ENCODE peak calls at places on chromosome 17, in six cellular contexts. One of them, this sample, is unnamed.

GRCh38 chr17:80284631-80285030 is 24.0 kb downstream of the RNF213 start:
- DNase-seq in cardiac muscle cell: no peak
- DNase-seq in tibial artery: no peak
- DNase-seq in GM13976: no peak
- DNase-seq in H9: peak; percentile 78
- DNase-seq in glutamatergic neuron: no peak
- DNase-seq in this sample: no peak

GRCh38 chr17:79627766-79628690 is 17.2 kb upstream of the RBFOX3 start:
- DNase-seq in cardiac muscle cell: no peak
- DNase-seq in tibial artery: peak; percentile 50
- DNase-seq in GM13976: no peak
- DNase-seq in H9: peak; percentile 24
- DNase-seq in glutamatergic neuron: no peak
- DNase-seq in this sample: no peak

GRCh38 chr17:2701996-2702741 is 9.4 kb downstream of the CLUH start:
- DNase-seq in cardiac muscle cell: no peak
- DNase-seq in tibial artery: peak; percentile 51
- DNase-seq in GM13976: no peak
- DNase-seq in H9: no peak
- DNase-seq in glutamatergic neuron: peak; percentile 10
- DNase-seq in this sample: no peak

GRCh38 chr17:16407911-16408588 is 7.3 kb upstream of the TRPV2 start:
- DNase-seq in cardiac muscle cell: peak; percentile 65
- DNase-seq in tibial artery: peak; percentile 81
- DNase-seq in GM13976: peak; percentile 89
- DNase-seq in H9: peak; percentile 75
- DNase-seq in glutamatergic neuron: no peak
- DNase-seq in this sample: peak; percentile 47

GRCh38 chr17:45228985-45229517 is 7.4 kb downstream of the FMNL1 start:
- DNase-seq in cardiac muscle cell: peak; percentile 97
- DNase-seq in tibial artery: peak; percentile 87
- DNase-seq in GM13976: peak; percentile 90
- DNase-seq in H9: peak; percentile 74
- DNase-seq in glutamatergic neuron: peak; percentile 54
- DNase-seq in this sample: peak; percentile 96

GRCh38 chr17:48724241-48725004 is 1.4 kb downstream of the PRAC2 start:
- DNase-seq in cardiac muscle cell: peak; percentile 83
- DNase-seq in tibial artery: peak; percentile 82
- DNase-seq in GM13976: peak; percentile 80
- DNase-seq in H9: peak; percentile 85
- DNase-seq in glutamatergic neuron: peak; percentile 92
- DNase-seq in this sample: peak; percentile 67

GRCh38 chr17:18138065-18138749 is 29.7 kb downstream of the MYO15A start:
- DNase-seq in cardiac muscle cell: no peak
- DNase-seq in tibial artery: no peak
- DNase-seq in GM13976: no peak
- DNase-seq in H9: no peak
- DNase-seq in glutamatergic neuron: no peak
- DNase-seq in this sample: no peak

GRCh38 chr17:73850426-73850825 is 206.2 kb upstream of the SDK2 start:
- DNase-seq in cardiac muscle cell: no peak
- DNase-seq in tibial artery: no peak
- DNase-seq in GM13976: no peak
- DNase-seq in H9: no peak
- DNase-seq in glutamatergic neuron: no peak
- DNase-seq in this sample: no peak

GRCh38 chr17:80181431-80181830 is 11.6 kb downstream of the CARD14 start:
- DNase-seq in cardiac muscle cell: no peak
- DNase-seq in tibial artery: no peak
- DNase-seq in GM13976: no peak
- DNase-seq in H9: no peak
- DNase-seq in glutamatergic neuron: no peak
- DNase-seq in this sample: no peak

GRCh38 chr17:80252871-80253270 is 7.8 kb upstream of the RNF213 start:
- DNase-seq in cardiac muscle cell: peak; percentile 33
- DNase-seq in tibial artery: no peak
- DNase-seq in GM13976: peak; percentile 86
- DNase-seq in H9: peak; percentile 84
- DNase-seq in glutamatergic neuron: peak; percentile 72
- DNase-seq in this sample: no peak

GRCh38 chr17:58315281-58315711 is 13.3 kb downstream of the TSPOAP1 start:
- DNase-seq in cardiac muscle cell: no peak
- DNase-seq in tibial artery: peak; percentile 29
- DNase-seq in GM13976: no peak
- DNase-seq in H9: peak; percentile 25
- DNase-seq in glutamatergic neuron: peak; percentile 9
- DNase-seq in this sample: no peak

GRCh38 chr17:17341452-17341851 is 38.3 kb downstream of the NT5M start:
- DNase-seq in cardiac muscle cell: no peak
- DNase-seq in tibial artery: peak; percentile 19
- DNase-seq in GM13976: no peak
- DNase-seq in H9: no peak
- DNase-seq in glutamatergic neuron: no peak
- DNase-seq in this sample: no peak

GRCh38 chr17:2025622-2026309 is 632 bp upstream of the RTN4RL1 start:
- DNase-seq in cardiac muscle cell: peak; percentile 75
- DNase-seq in tibial artery: peak; percentile 82
- DNase-seq in GM13976: peak; percentile 70
- DNase-seq in H9: peak; percentile 75
- DNase-seq in glutamatergic neuron: peak; percentile 90
- DNase-seq in this sample: peak; percentile 57

GRCh38 chr17:32461853-32462617 is 17.7 kb downstream of the PSMD11 start:
- DNase-seq in cardiac muscle cell: peak; percentile 64
- DNase-seq in tibial artery: no peak
- DNase-seq in GM13976: peak; percentile 60
- DNase-seq in H9: peak; percentile 66
- DNase-seq in glutamatergic neuron: peak; percentile 73
- DNase-seq in this sample: peak; percentile 52

GRCh38 chr17:48052956-48053757 is 5.0 kb downstream of the NFE2L1 start:
- DNase-seq in cardiac muscle cell: peak; percentile 62
- DNase-seq in tibial artery: peak; percentile 93
- DNase-seq in GM13976: no peak
- DNase-seq in H9: no peak
- DNase-seq in glutamatergic neuron: peak; percentile 34
- DNase-seq in this sample: peak; percentile 40

GRCh38 chr17:1764274-1764673 is 2.4 kb downstream of the SERPINF1 start:
- DNase-seq in cardiac muscle cell: peak; percentile 97
- DNase-seq in tibial artery: peak; percentile 90
- DNase-seq in GM13976: no peak
- DNase-seq in H9: no peak
- DNase-seq in glutamatergic neuron: peak; percentile 42
- DNase-seq in this sample: peak; percentile 87

GRCh38 chr17:21043296-21044232 is 753 bp upstream of the USP22 start:
- DNase-seq in cardiac muscle cell: peak; percentile 100
- DNase-seq in tibial artery: peak; percentile 99
- DNase-seq in GM13976: peak; percentile 10
- DNase-seq in H9: peak; percentile 49
- DNase-seq in glutamatergic neuron: peak; percentile 98
- DNase-seq in this sample: peak; percentile 98

GRCh38 chr17:33964344-33964979 is 290.6 kb upstream of the CCL2 start:
- DNase-seq in cardiac muscle cell: no peak
- DNase-seq in tibial artery: no peak
- DNase-seq in GM13976: peak; percentile 64
- DNase-seq in H9: peak; percentile 58
- DNase-seq in glutamatergic neuron: no peak
- DNase-seq in this sample: no peak

GRCh38 chr17:14316131-14316854 is 15.4 kb downstream of the HS3ST3B1 start:
- DNase-seq in cardiac muscle cell: peak; percentile 53
- DNase-seq in tibial artery: no peak
- DNase-seq in GM13976: no peak
- DNase-seq in H9: no peak
- DNase-seq in glutamatergic neuron: no peak
- DNase-seq in this sample: peak; percentile 62
- TF ChIP-seq CTCF in cardiac muscle cell: no peak
- TF ChIP-seq CTCF in tibial artery: no peak
- TF ChIP-seq CTCF in GM13976: no peak
- TF ChIP-seq CTCF in H9: no peak
- TF ChIP-seq CTCF in glutamatergic neuron: no peak
- TF ChIP-seq CTCF in this sample: no peak

GRCh38 chr17:5838661-5839300 is 231.4 kb upstream of the WSCD1 start:
- DNase-seq in cardiac muscle cell: no peak
- DNase-seq in tibial artery: no peak
- DNase-seq in GM13976: no peak
- DNase-seq in H9: peak; percentile 62
- DNase-seq in glutamatergic neuron: no peak
- DNase-seq in this sample: no peak
- TF ChIP-seq CTCF in cardiac muscle cell: no peak
- TF ChIP-seq CTCF in tibial artery: no peak
- TF ChIP-seq CTCF in GM13976: no peak
- TF ChIP-seq CTCF in H9: peak; percentile 55
- TF ChIP-seq CTCF in glutamatergic neuron: no peak
- TF ChIP-seq CTCF in this sample: no peak

GRCh38 chr17:75773121-75773807 is 8.3 kb upstream of the GALK1 start:
- DNase-seq in cardiac muscle cell: no peak
- DNase-seq in tibial artery: peak; percentile 62
- DNase-seq in GM13976: no peak
- DNase-seq in H9: peak; percentile 49
- DNase-seq in glutamatergic neuron: no peak
- DNase-seq in this sample: no peak
- TF ChIP-seq CTCF in cardiac muscle cell: no peak
- TF ChIP-seq CTCF in tibial artery: no peak
- TF ChIP-seq CTCF in GM13976: no peak
- TF ChIP-seq CTCF in H9: no peak
- TF ChIP-seq CTCF in glutamatergic neuron: no peak
- TF ChIP-seq CTCF in this sample: no peak

GRCh38 chr17:81711814-81712467 is at the start of gene SLC25A10:
- DNase-seq in cardiac muscle cell: peak; percentile 79
- DNase-seq in tibial artery: peak; percentile 83
- DNase-seq in GM13976: peak; percentile 94
- DNase-seq in H9: peak; percentile 78
- DNase-seq in glutamatergic neuron: peak; percentile 81
- DNase-seq in this sample: peak; percentile 64
- TF ChIP-seq CTCF in cardiac muscle cell: no peak
- TF ChIP-seq CTCF in tibial artery: no peak
- TF ChIP-seq CTCF in GM13976: no peak
- TF ChIP-seq CTCF in H9: no peak
- TF ChIP-seq CTCF in glutamatergic neuron: no peak
- TF ChIP-seq CTCF in this sample: no peak

GRCh38 chr17:76820039-76820438 is 48.2 kb upstream of the MGAT5B start:
- DNase-seq in cardiac muscle cell: no peak
- DNase-seq in tibial artery: no peak
- DNase-seq in GM13976: no peak
- DNase-seq in H9: no peak
- DNase-seq in glutamatergic neuron: no peak
- DNase-seq in this sample: no peak

GRCh38 chr17:76822184-76822778 is 45.9 kb upstream of the MGAT5B start:
- DNase-seq in cardiac muscle cell: no peak
- DNase-seq in tibial artery: no peak
- DNase-seq in GM13976: no peak
- DNase-seq in H9: no peak
- DNase-seq in glutamatergic neuron: no peak
- DNase-seq in this sample: no peak

GRCh38 chr17:76816590-76817135 is 51.5 kb upstream of the MGAT5B start:
- DNase-seq in cardiac muscle cell: peak; percentile 70
- DNase-seq in tibial artery: no peak
- DNase-seq in GM13976: peak; percentile 68
- DNase-seq in H9: peak; percentile 88
- DNase-seq in glutamatergic neuron: peak; percentile 62
- DNase-seq in this sample: peak; percentile 42

GRCh38 chr17:76824103-76824502 is 44.1 kb upstream of the MGAT5B start:
- DNase-seq in cardiac muscle cell: no peak
- DNase-seq in tibial artery: no peak
- DNase-seq in GM13976: peak; percentile 45
- DNase-seq in H9: no peak
- DNase-seq in glutamatergic neuron: no peak
- DNase-seq in this sample: no peak

GRCh38 chr17:76820523-76820922 is 47.7 kb upstream of the MGAT5B start:
- DNase-seq in cardiac muscle cell: no peak
- DNase-seq in tibial artery: no peak
- DNase-seq in GM13976: no peak
- DNase-seq in H9: no peak
- DNase-seq in glutamatergic neuron: no peak
- DNase-seq in this sample: no peak
- TF ChIP-seq CTCF in cardiac muscle cell: no peak
- TF ChIP-seq CTCF in tibial artery: no peak
- TF ChIP-seq CTCF in GM13976: no peak
- TF ChIP-seq CTCF in H9: no peak
- TF ChIP-seq CTCF in glutamatergic neuron: no peak
- TF ChIP-seq CTCF in this sample: no peak

GRCh38 chr17:5536831-5537230 is 47.5 kb downstream of the NLRP1 start:
- DNase-seq in cardiac muscle cell: no peak
- DNase-seq in tibial artery: no peak
- DNase-seq in GM13976: no peak
- DNase-seq in H9: no peak
- DNase-seq in glutamatergic neuron: no peak
- DNase-seq in this sample: no peak

GRCh38 chr17:5535436-5535835 is 48.9 kb downstream of the NLRP1 start:
- DNase-seq in cardiac muscle cell: no peak
- DNase-seq in tibial artery: no peak
- DNase-seq in GM13976: no peak
- DNase-seq in H9: no peak
- DNase-seq in glutamatergic neuron: no peak
- DNase-seq in this sample: no peak

GRCh38 chr17:5531019-5531418 is 44.7 kb downstream of the MIS12 start:
- DNase-seq in cardiac muscle cell: no peak
- DNase-seq in tibial artery: no peak
- DNase-seq in GM13976: no peak
- DNase-seq in H9: no peak
- DNase-seq in glutamatergic neuron: no peak
- DNase-seq in this sample: no peak

GRCh38 chr17:5532581-5532980 is 46.2 kb downstream of the MIS12 start:
- DNase-seq in cardiac muscle cell: no peak
- DNase-seq in tibial artery: no peak
- DNase-seq in GM13976: no peak
- DNase-seq in H9: no peak
- DNase-seq in glutamatergic neuron: no peak
- DNase-seq in this sample: no peak

GRCh38 chr17:5533486-5534315 is 47.3 kb downstream of the MIS12 start:
- DNase-seq in cardiac muscle cell: no peak
- DNase-seq in tibial artery: no peak
- DNase-seq in GM13976: no peak
- DNase-seq in H9: no peak
- DNase-seq in glutamatergic neuron: no peak
- DNase-seq in this sample: no peak
- TF ChIP-seq CTCF in cardiac muscle cell: no peak
- TF ChIP-seq CTCF in tibial artery: no peak
- TF ChIP-seq CTCF in GM13976: no peak
- TF ChIP-seq CTCF in H9: no peak
- TF ChIP-seq CTCF in glutamatergic neuron: no peak
- TF ChIP-seq CTCF in this sample: no peak

DNA sequence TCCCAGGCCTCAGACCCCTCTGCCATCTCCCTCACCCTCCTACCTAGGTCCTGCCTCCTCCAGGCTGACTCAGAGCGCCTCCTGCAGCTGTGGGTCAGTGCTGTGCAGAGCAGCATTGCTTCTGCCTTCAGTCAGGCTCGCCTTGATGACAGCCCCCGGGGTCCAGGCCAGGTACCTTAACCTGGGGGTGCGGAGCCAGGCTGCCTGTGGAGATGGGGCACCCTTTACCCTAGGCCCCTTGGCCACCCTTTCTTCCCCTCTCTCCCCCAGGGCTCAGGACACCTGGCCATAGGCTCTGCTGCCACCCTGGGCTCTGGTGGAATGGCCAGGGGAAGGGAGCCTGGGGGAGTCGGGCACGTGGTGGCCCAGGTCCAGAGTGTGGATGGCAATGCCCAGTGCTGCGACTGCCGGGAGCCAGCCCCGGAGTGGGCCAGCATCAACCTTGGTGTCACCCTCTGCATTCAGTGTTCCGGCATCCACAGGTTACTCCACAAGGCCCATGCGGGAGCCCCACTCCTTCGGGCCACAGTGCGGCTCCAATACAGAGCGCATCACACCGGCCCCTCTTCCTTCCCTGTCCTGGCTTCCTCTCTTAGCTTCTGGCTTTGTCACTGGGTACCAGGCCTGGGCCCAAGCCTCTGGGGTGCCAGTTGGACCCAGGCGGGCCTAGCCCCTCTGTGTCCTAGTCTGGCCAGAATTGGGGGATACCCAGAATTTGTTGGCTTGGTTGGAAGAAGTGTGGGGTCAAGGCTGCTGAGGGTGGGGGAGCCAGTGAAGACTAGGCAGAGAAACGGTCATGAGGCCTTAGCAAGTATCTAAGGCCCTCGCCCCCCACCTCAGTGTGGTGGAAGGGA is 5.0 kb upstream of the KCTD11 start:
- DNase-seq in cardiac muscle cell: no peak
- DNase-seq in tibial artery: no peak
- DNase-seq in GM13976: no peak
- DNase-seq in H9: no peak
- DNase-seq in glutamatergic neuron: no peak
- DNase-seq in this sample: no peak
- TF ChIP-seq CTCF in cardiac muscle cell: no peak
- TF ChIP-seq CTCF in tibial artery: no peak
- TF ChIP-seq CTCF in GM13976: no peak
- TF ChIP-seq CTCF in H9: peak; percentile 13
- TF ChIP-seq CTCF in glutamatergic neuron: no peak
- TF ChIP-seq CTCF in this sample: no peak